ENCODE peak calls at places on chromosomes 5 and 9, in ten cellular contexts. J is lower leg skin, P is brain microvascular endothelial cell, O is HL-60, F is A549, S is dorsolateral prefrontal cortex, L is Peyer's patch, Y is cardiac fibroblast, I is MM.1S, K is epithelial cell of esophagus. T is an unnamed sample.

GRCh38 chr5:88694087-88694703 is 188.8 kb downstream of the MEF2C start:
- DNase-seq in O (no peak), K (no peak), S (no peak), L (no peak), I (no peak), F (no peak), Y (no peak), J (no peak), P (no peak), T (no peak)

GRCh38 chr5:123088031-123088805 is 823 bp upstream of the PRDM6 start:
- DNase-seq in O (no peak), I (no peak), Y (no peak), L (no peak), F (no peak), J (no peak), P (no peak), S (no peak), K (no peak), T (no peak)

GRCh38 chr9:100394819-100395218 is 32.1 kb upstream of the MSANTD3 start:
- DNase-seq in F (no peak), S (no peak), P (no peak), I (no peak), J (no peak), O (peak), K (no peak), L (no peak), Y (peak), T (peak)

GRCh38 chr5:124655211-124655880 is 91.1 kb downstream of the ZNF608 start:
- DNase-seq in L (no peak), P (no peak), J (no peak), K (peak), F (no peak), Y (peak), O (no peak), I (no peak), S (no peak), T (no peak)

GRCh38 chr5:3140117-3140516 is 388.6 kb upstream of the IRX2 start:
- DNase-seq in K (no peak), S (no peak), P (no peak), Y (no peak), F (no peak), O (no peak), L (no peak), I (no peak), J (no peak), T (no peak)

GRCh38 chr5:93586948-93587918 is 4.2 kb downstream of the NR2F1 start:
- DNase-seq in I (no peak), L (no peak), P (no peak), Y (no peak), O (no peak), F (no peak), K (no peak), S (no peak), J (no peak), T (no peak)

GRCh38 chr9:93173365-93174150 is 10.4 kb upstream of the WNK2 start:
- DNase-seq in J (no peak), Y (no peak), P (no peak), I (no peak), F (no peak), L (peak), O (peak), K (no peak), S (no peak), T (no peak)

GRCh38 chr5:17282283-17283120 is 65.1 kb downstream of the BASP1 start:
- DNase-seq in S (no peak), K (no peak), P (peak), J (no peak), I (peak), L (no peak), F (no peak), Y (peak), O (no peak), T (no peak)

GRCh38 chr5:140266471-140267200 is 36.3 kb downstream of the PFDN1 start:
- DNase-seq in Y (no peak), J (no peak), O (no peak), K (no peak), S (no peak), L (no peak), F (no peak), I (peak), P (no peak), T (no peak)

GRCh38 chr5:109877670-109878045 is 187.9 kb downstream of the MAN2A1 start:
- DNase-seq in P (no peak), Y (no peak), F (no peak), K (peak), O (no peak), J (no peak), I (no peak), L (no peak), S (no peak), T (no peak)

GRCh38 chr9:69895185-69895584 is 74.6 kb downstream of the CFAP95 start:
- DNase-seq in J (no peak), O (no peak), P (no peak), F (no peak), S (no peak), Y (no peak), I (no peak), L (no peak), K (no peak), T (no peak)

GRCh38 chr9:94741856-94742255 is 15.4 kb downstream of the AOPEP start:
- DNase-seq in L (no peak), O (no peak), Y (no peak), S (no peak), P (no peak), K (no peak), J (no peak), I (no peak), F (no peak), T (no peak)

GRCh38 chr5:159100928-159101646 is 1.4 kb upstream of the EBF1 start:
- DNase-seq in Y (peak), S (peak), L (no peak), I (no peak), J (no peak), F (no peak), K (no peak), P (no peak), O (no peak), T (no peak)

GRCh38 chr5:103473725-103474124 is 88.9 kb downstream of the NUDT12 start:
- DNase-seq in I (no peak), J (no peak), Y (peak), O (no peak), L (no peak), K (no peak), S (no peak), P (no peak), F (no peak), T (no peak)

GRCh38 chr5:141326088-141326854 is 4.0 kb upstream of the PCDHGA1 start:
- DNase-seq in I (no peak), J (peak), S (peak), L (peak), Y (peak), O (peak), P (peak), F (no peak), K (peak), T (peak)

GRCh38 chr9:88746029-88746743 is 211.2 kb downstream of the NXNL2 start:
- DNase-seq in P (peak), J (no peak), O (no peak), L (no peak), Y (peak), I (no peak), K (peak), S (no peak), F (no peak), T (peak)

GRCh38 chr5:102742215-102742614 is 12.9 kb upstream of the PAM start:
- DNase-seq in L (no peak), S (no peak), O (no peak), J (no peak), K (no peak), I (no peak), F (no peak), Y (no peak), P (no peak), T (no peak)

GRCh38 chr5:150500905-150501304 is 7.0 kb upstream of the NDST1 start:
- DNase-seq in K (no peak), O (no peak), Y (no peak), F (no peak), I (no peak), J (no peak), S (no peak), L (no peak), P (no peak), T (no peak)

GRCh38 chr9:114057161-114057560 is 20.9 kb downstream of the AMBP start:
- DNase-seq in F (no peak), S (no peak), L (no peak), J (no peak), K (no peak), Y (no peak), O (no peak), I (no peak), P (no peak), T (no peak)

GRCh38 chr5:26535215-26535614 is 503.2 kb downstream of the CDH9 start:
- DNase-seq in L (no peak), S (no peak), K (no peak), J (no peak), I (no peak), P (no peak), O (no peak), F (no peak), Y (no peak), T (no peak)

GRCh38 chr5:78515665-78516064 is 132.9 kb downstream of the LHFPL2 start:
- DNase-seq in F (no peak), J (no peak), K (no peak), Y (no peak), S (no peak), O (no peak), I (no peak), P (no peak), L (no peak), T (no peak)

GRCh38 chr5:38800515-38800914 is 45.3 kb upstream of the OSMR start:
- DNase-seq in P (no peak), L (no peak), K (no peak), O (no peak), J (no peak), F (no peak), I (no peak), S (no peak), Y (no peak), T (no peak)

GRCh38 chr5:105659396-105659795 is 2011.3 kb downstream of the EFNA5 start:
- DNase-seq in I (no peak), L (no peak), J (no peak), P (no peak), F (no peak), Y (no peak), K (no peak), O (no peak), S (no peak), T (no peak)

GRCh38 chr5:65461490-65461889 is 20.2 kb downstream of the ADAMTS6 start:
- DNase-seq in J (no peak), I (no peak), Y (no peak), L (no peak), K (no peak), S (no peak), O (no peak), F (no peak), P (no peak), T (no peak)

GRCh38 chr5:90655423-90655822 is 96.8 kb downstream of the ADGRV1 start:
- DNase-seq in P (no peak), I (no peak), F (no peak), L (no peak), J (no peak), K (no peak), Y (no peak), S (no peak), O (no peak), T (no peak)

GRCh38 chr9:7780261-7780988 is 19.2 kb downstream of the DMAC1 start:
- DNase-seq in J (no peak), Y (peak), O (no peak), K (peak), L (no peak), P (peak), F (no peak), S (no peak), I (no peak), T (peak)

GRCh38 chr5:73448451-73449136 is at the start of gene FOXD1:
- DNase-seq in I (peak), S (peak), L (peak), Y (peak), K (peak), O (peak), F (peak), J (peak), P (peak), T (peak)

GRCh38 chr9:91949293-91949945 is 609 bp downstream of the ROR2 start:
- DNase-seq in J (no peak), P (no peak), L (no peak), O (no peak), S (no peak), K (peak), Y (no peak), I (peak), F (no peak), T (no peak)

GRCh38 chr9:127785933-127786772 is at the start of gene CDK9:
- DNase-seq in K (peak), J (peak), S (peak), I (peak), Y (peak), P (peak), F (peak), O (peak), L (peak), T (no peak)

GRCh38 chr9:23851024-23851629 is 25.1 kb upstream of the ELAVL2 start:
- DNase-seq in J (no peak), O (no peak), I (no peak), Y (no peak), S (no peak), F (peak), L (no peak), P (no peak), K (peak), T (no peak)

GRCh38 chr9:114100536-114100935 is 1.4 kb upstream of the KIF12 start:
- DNase-seq in O (no peak), K (no peak), I (no peak), S (no peak), Y (no peak), L (no peak), P (no peak), F (no peak), J (no peak), T (no peak)

GRCh38 chr9:79765466-79765865 is 193.7 kb downstream of the TLE4 start:
- DNase-seq in P (no peak), J (no peak), S (no peak), Y (no peak), F (no peak), I (no peak), O (no peak), K (no peak), L (no peak), T (no peak)

GRCh38 chr5:1315018-1315708 is 20.3 kb upstream of the TERT start:
- DNase-seq in J (no peak), Y (no peak), K (no peak), I (no peak), F (no peak), O (no peak), S (no peak), P (no peak), L (no peak), T (no peak)

GRCh38 chr5:171415115-171415730 is 4.2 kb upstream of the FGF18 start:
- DNase-seq in Y (peak), K (peak), O (no peak), I (no peak), L (no peak), F (no peak), S (no peak), P (no peak), J (no peak), T (no peak)

GRCh38 chr5:170635706-170636105 is 131.9 kb downstream of the KCNIP1 start:
- DNase-seq in P (no peak), J (no peak), Y (no peak), K (no peak), I (no peak), S (no peak), O (no peak), F (no peak), L (no peak), T (no peak)

GRCh38 chr5:91296691-91297143 is 86.4 kb downstream of the ARRDC3 start:
- DNase-seq in J (peak), P (no peak), S (no peak), O (no peak), F (no peak), K (peak), L (no peak), I (no peak), Y (no peak), T (peak)

GRCh38 chr5:135386886-135387628 is 12.0 kb downstream of the MACROH2A1 start:
- DNase-seq in P (peak), Y (peak), S (no peak), O (peak), K (peak), J (peak), L (no peak), F (peak), I (no peak), T (peak)

GRCh38 chr5:27315541-27316282 is 277.3 kb upstream of the CDH9 start:
- DNase-seq in S (no peak), Y (peak), P (peak), F (no peak), I (peak), L (no peak), J (no peak), O (no peak), K (peak), T (peak)

GRCh38 chr5:172559004-172559932 is 81.8 kb upstream of the NEURL1B start:
- DNase-seq in I (no peak), K (peak), Y (peak), L (no peak), P (peak), J (peak), S (peak), O (no peak), F (no peak), T (peak)

GRCh38 chr5:179908528-179908927 is 831 bp upstream of the TBC1D9B start:
- DNase-seq in P (no peak), S (no peak), F (no peak), L (no peak), Y (no peak), J (no peak), O (peak), I (no peak), K (no peak), T (no peak)
- H3K4me3 ChIP-seq in P (no peak), S (peak), F (no peak), L (peak), Y (no peak), J (no peak), O (no peak), I (no peak), K (no peak), T (no peak)

DNA sequence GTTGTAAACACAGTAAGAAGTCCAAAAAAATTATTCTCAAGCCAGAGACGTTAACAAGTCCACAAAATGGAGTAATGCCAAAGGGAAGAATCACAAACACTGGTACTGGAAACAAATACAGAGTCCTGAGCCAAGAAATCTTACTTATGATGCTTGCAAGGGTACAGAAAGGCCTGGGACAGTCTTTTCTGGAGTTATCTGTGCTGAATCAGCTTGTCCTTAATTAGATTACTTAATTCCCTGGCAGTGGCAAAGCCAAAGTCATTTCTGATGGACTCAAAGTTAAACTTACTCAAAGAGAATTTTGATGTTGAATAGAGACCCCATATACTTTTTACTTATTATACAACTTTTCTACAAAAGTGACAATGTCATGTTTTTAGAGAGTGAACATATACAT is 610.5 kb upstream of the ITGA1 start:
- DNase-seq in I (no peak), O (no peak), P (no peak), J (no peak), L (no peak), K (no peak), Y (no peak), S (no peak), F (no peak), T (no peak)
- TF ChIP-seq CTCF in I (no peak), O (no peak), P (no peak), J (no peak), L (no peak), K (no peak), Y (no peak), S (no peak), F (no peak), T (no peak)

GRCh38 chr9:13445123-13445522 is 165.6 kb upstream of the MPDZ start:
- DNase-seq in J (no peak), Y (peak), K (no peak), I (no peak), P (no peak), O (no peak), S (peak), F (no peak), L (no peak), T (no peak)

GRCh38 chr9:13446935-13447334 is 167.4 kb upstream of the MPDZ start:
- DNase-seq in L (no peak), Y (peak), F (no peak), S (no peak), P (no peak), I (no peak), K (no peak), J (no peak), O (no peak), T (no peak)

GRCh38 chr9:13446261-13446660 is 166.8 kb upstream of the MPDZ start:
- DNase-seq in L (no peak), O (no peak), I (no peak), K (no peak), J (no peak), F (no peak), S (no peak), P (no peak), Y (no peak), T (no peak)

GRCh38 chr9:13448482-13448881 is 169.0 kb upstream of the MPDZ start:
- DNase-seq in J (no peak), Y (no peak), S (no peak), L (no peak), I (no peak), K (no peak), O (no peak), P (no peak), F (no peak), T (no peak)

GRCh38 chr9:13447551-13448422 is 168.3 kb upstream of the MPDZ start:
- DNase-seq in P (no peak), I (no peak), L (no peak), K (no peak), J (no peak), Y (peak), F (no peak), O (no peak), S (no peak), T (no peak)
- H3K4me3 ChIP-seq in P (no peak), I (no peak), L (no peak), K (no peak), J (no peak), Y (no peak), F (no peak), O (no peak), S (no peak), T (no peak)

GRCh38 chr9:32351845-32352244 is 32.6 kb upstream of the ACO1 start:
- DNase-seq in F (no peak), J (no peak), O (peak), P (no peak), S (no peak), L (no peak), Y (peak), I (no peak), K (peak), T (no peak)
- TF ChIP-seq CTCF in F (no peak), J (no peak), O (no peak), P (peak), S (no peak), L (no peak), Y (peak), I (peak), K (no peak), T (peak)